ENCODE peak calls at places on chromosomes 6 and 20, in eight cellular contexts. E, Q, L, O, F, S, I and H are unnamed samples.

GRCh38 chr6:159979136-159979874 is 10.4 kb downstream of the IGF2R start:
- DNase-seq in F (peak; percentile 28), S (no peak), O (peak; percentile 84), E (no peak), L (no peak), I (peak; percentile 48), Q (peak; percentile 92), H (peak; percentile 67)

GRCh38 chr20:7155794-7156193 is 388.3 kb downstream of the BMP2 start:
- DNase-seq in Q (no peak), F (no peak), O (no peak), E (no peak), I (no peak), L (no peak), S (no peak), H (no peak)

GRCh38 chr6:64034840-64035656 is 399.4 kb downstream of the PHF3 start:
- DNase-seq in F (no peak), S (no peak), O (peak; percentile 75), Q (no peak), I (no peak), E (no peak), L (no peak), H (no peak)

GRCh38 chr6:71139249-71139648 is 149.4 kb upstream of the OGFRL1 start:
- DNase-seq in Q (no peak), F (no peak), I (peak; percentile 38), L (no peak), O (peak; percentile 46), S (no peak), E (no peak), H (no peak)

GRCh38 chr20:1894951-1895673 is at the start of gene SIRPA:
- DNase-seq in F (peak; percentile 54), E (peak; percentile 72), L (peak; percentile 49), Q (peak; percentile 11), O (peak; percentile 64), S (peak; percentile 39), I (peak; percentile 39), H (peak; percentile 63)

GRCh38 chr6:85676086-85676729 is 33.5 kb upstream of the SYNCRIP start:
- DNase-seq in S (no peak), O (peak; percentile 38), Q (no peak), E (no peak), F (no peak), L (no peak), I (no peak), H (no peak)

GRCh38 chr6:49550413-49551125 is at the start of gene C6orf141:
- DNase-seq in L (no peak), Q (peak; percentile 55), O (peak; percentile 82), F (peak; percentile 13), S (peak; percentile 21), E (peak; percentile 66), I (no peak), H (peak; percentile 68)

GRCh38 chr20:35491823-35492222 is 36.4 kb downstream of the CEP250 start:
- DNase-seq in I (peak; percentile 35), S (no peak), L (no peak), O (no peak), Q (no peak), F (no peak), E (no peak), H (no peak)

GRCh38 chr6:117706504-117706903 is 31.2 kb downstream of the NUS1 start:
- DNase-seq in Q (no peak), F (no peak), E (no peak), I (no peak), O (no peak), L (no peak), S (no peak), H (no peak)

DNA sequence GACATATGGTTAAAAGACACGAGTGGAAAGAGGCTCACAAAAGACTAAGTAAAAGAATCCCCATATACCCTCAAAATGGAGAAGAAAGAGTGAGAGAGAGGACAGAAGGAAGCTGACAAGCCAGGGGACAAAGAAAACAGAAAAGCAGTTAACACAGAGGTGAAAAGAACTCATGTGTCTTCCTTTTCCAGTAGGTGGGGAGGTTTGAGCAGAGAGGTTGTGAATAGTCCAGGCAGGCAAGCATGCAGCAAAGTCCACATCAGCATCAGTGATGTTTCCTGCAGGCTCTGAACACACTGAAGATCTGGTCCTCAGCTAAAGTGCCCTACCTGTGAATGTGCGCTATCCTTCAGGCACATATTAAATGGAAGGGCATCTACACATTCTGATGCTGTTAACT is 196.5 kb upstream of the IRAK1BP1 start:
- DNase-seq in I (no peak), Q (no peak), O (no peak), L (no peak), E (no peak), S (no peak), F (no peak), H (no peak)
- TF ChIP-seq CTCF in I (no peak), Q (no peak), O (no peak), L (no peak), E (no peak), S (no peak), F (no peak), H (no peak)

GRCh38 chr20:62451156-62451767 is 23.9 kb upstream of the RBBP8NL start:
- DNase-seq in E (no peak), F (no peak), L (no peak), I (no peak), Q (no peak), O (no peak), S (no peak), H (no peak)

GRCh38 chr20:62451970-62452369 is 23.8 kb downstream of the GATA5 start:
- DNase-seq in Q (no peak), L (no peak), I (no peak), S (no peak), E (no peak), O (no peak), F (no peak), H (no peak)

GRCh38 chr20:62448038-62448437 is 20.7 kb upstream of the RBBP8NL start:
- DNase-seq in F (no peak), S (no peak), Q (no peak), O (no peak), E (no peak), L (no peak), I (no peak), H (no peak)

GRCh38 chr20:62448788-62449187 is 21.4 kb upstream of the RBBP8NL start:
- DNase-seq in E (no peak), I (no peak), F (no peak), Q (no peak), S (no peak), L (no peak), O (no peak), H (no peak)

GRCh38 chr20:62449951-62450815 is 22.8 kb upstream of the RBBP8NL start:
- DNase-seq in E (no peak), F (no peak), S (no peak), Q (no peak), I (no peak), O (no peak), L (no peak), H (no peak)
- TF ChIP-seq CTCF in E (no peak), F (no peak), S (no peak), Q (no peak), I (peak; percentile 25), O (no peak), L (peak; percentile 26), H (no peak)

GRCh38 chr20:40160151-40160550 is 528.9 kb downstream of the MAFB start:
- DNase-seq in O (peak; percentile 78), E (peak; percentile 64), I (peak; percentile 32), L (no peak), F (peak; percentile 9), Q (peak; percentile 40), S (peak; percentile 62), H (peak; percentile 39)
- TF ChIP-seq CTCF in O (peak; percentile 78), E (peak; percentile 81), I (peak; percentile 78), L (peak; percentile 50), F (peak; percentile 26), Q (peak; percentile 55), S (peak; percentile 74), H (peak; percentile 57)

GRCh38 chr6:154938245-154938583 is 56.9 kb upstream of the TIAM2 start:
- DNase-seq in E (peak; percentile 68), F (peak; percentile 7), Q (no peak), O (no peak), L (no peak), S (no peak), I (no peak), H (no peak)

GRCh38 chr6:154933181-154933827 is 61.8 kb upstream of the TIAM2 start:
- DNase-seq in S (no peak), E (no peak), Q (no peak), F (no peak), L (peak; percentile 40), I (peak; percentile 18), O (no peak), H (no peak)

GRCh38 chr6:154942770-154943169 is 52.3 kb upstream of the TIAM2 start:
- DNase-seq in F (no peak), I (no peak), Q (no peak), S (no peak), E (no peak), L (no peak), O (no peak), H (no peak)

GRCh38 chr6:154932562-154933027 is 62.5 kb upstream of the TIAM2 start:
- DNase-seq in E (no peak), O (peak; percentile 74), I (peak; percentile 43), S (no peak), Q (no peak), L (peak; percentile 81), F (no peak), H (no peak)

GRCh38 chr6:154937306-154938244 is 57.5 kb upstream of the TIAM2 start:
- DNase-seq in S (no peak), L (no peak), E (no peak), Q (no peak), I (no peak), F (no peak), O (no peak), H (no peak)
- TF ChIP-seq CTCF in S (no peak), L (no peak), E (no peak), Q (no peak), I (peak; percentile 32), F (no peak), O (no peak), H (no peak)

GRCh38 chr6:35419431-35419830 is 32.7 kb upstream of the FANCE start:
- DNase-seq in E (no peak), F (no peak), L (peak; percentile 54), I (peak; percentile 52), Q (peak; percentile 44), S (no peak), O (no peak), H (no peak)
- TF ChIP-seq CTCF in E (no peak), F (no peak), L (peak; percentile 70), I (peak; percentile 69), Q (no peak), S (no peak), O (no peak), H (no peak)

DNA sequence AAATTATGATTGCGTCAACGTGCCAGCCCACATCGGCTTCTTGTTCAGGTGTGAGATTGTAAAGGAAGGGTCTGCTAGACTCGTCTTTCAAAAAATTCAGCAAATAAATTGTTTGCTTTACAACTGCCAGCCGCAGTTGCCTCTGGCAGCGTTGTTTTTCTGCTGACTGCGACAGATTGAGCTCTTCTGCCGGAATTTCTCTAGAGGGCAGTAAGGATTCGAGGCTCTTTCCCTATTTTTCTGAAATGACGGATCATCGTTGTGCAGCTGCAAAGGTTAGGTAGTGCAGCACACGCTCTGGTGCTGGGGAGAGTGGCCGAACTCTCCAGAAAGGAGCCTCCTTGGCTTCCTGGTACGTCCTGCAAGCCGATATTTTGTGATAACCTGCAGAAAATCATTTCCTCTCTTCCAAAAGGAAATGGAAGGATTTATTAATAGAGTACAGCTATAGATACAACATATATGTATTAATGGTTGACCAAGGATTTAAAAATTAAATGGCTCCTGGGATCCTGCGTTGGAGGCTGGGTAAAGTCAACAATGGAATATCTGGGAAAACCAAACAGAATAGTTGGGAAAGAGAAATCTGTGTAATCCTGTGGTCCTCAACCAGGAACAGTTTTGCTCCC is 121.9 kb upstream of the ZFP64 start:
- DNase-seq in S (peak; percentile 9), O (peak; percentile 40), I (peak; percentile 3), Q (no peak), E (no peak), L (peak; percentile 36), F (no peak), H (no peak)
- TF ChIP-seq CTCF in S (no peak), O (peak; percentile 51), I (peak; percentile 52), Q (no peak), E (peak; percentile 41), L (peak; percentile 52), F (peak; percentile 12), H (no peak)